ENCODE peak calls at places on chromosomes 5 and 9, in seven cellular contexts. B is GM13976, D is GM13977, J is left ventricle myocardium inferior, F is PC-3, H is IMR-90, S is body of pancreas. X is an unnamed sample.

GRCh38 chr9:136862849-136863622 is 3.1 kb downstream of the EDF1 start:
- DNase-seq in B (no peak), D (no peak), S (no peak), J (peak; percentile 8), H (no peak), F (no peak), X (no peak)

GRCh38 chr5:137316346-137316736 is 182.8 kb downstream of the SPOCK1 start:
- DNase-seq in J (no peak), D (no peak), F (peak; percentile 44), S (peak; percentile 44), B (no peak), H (peak; percentile 25), X (no peak)

GRCh38 chr9:134158753-134159392 is 5.5 kb downstream of the RNU6ATAC start:
- DNase-seq in D (no peak), B (no peak), S (no peak), J (no peak), F (no peak), H (no peak), X (no peak)

GRCh38 chr5:66829826-66830225 is 233.6 kb downstream of the MAST4 start:
- DNase-seq in S (no peak), F (peak; percentile 26), B (no peak), D (no peak), J (no peak), H (peak; percentile 8), X (no peak)

GRCh38 chr9:18705763-18706372 is 231.9 kb downstream of the ADAMTSL1 start:
- DNase-seq in J (no peak), H (no peak), S (no peak), F (no peak), B (no peak), D (no peak), X (no peak)

GRCh38 chr9:127977877-127978647 is 2.7 kb downstream of the EEIG1 start:
- DNase-seq in S (peak; percentile 71), H (peak; percentile 80), J (peak; percentile 70), B (no peak), F (peak; percentile 36), D (no peak), X (no peak)

GRCh38 chr9:91420471-91421021 is 3.1 kb downstream of the NFIL3 start:
- DNase-seq in D (no peak), J (no peak), S (no peak), B (no peak), H (peak; percentile 43), F (no peak), X (no peak)

GRCh38 chr5:169029661-169030274 is 271.2 kb downstream of the SLIT3 start:
- DNase-seq in B (no peak), S (no peak), H (no peak), D (no peak), J (no peak), F (no peak), X (no peak)

GRCh38 chr9:35232867-35233544 is 71.2 kb downstream of the UNC13B start:
- DNase-seq in J (no peak), H (no peak), F (no peak), S (no peak), B (no peak), D (no peak), X (no peak)

GRCh38 chr5:133247881-133248642 is 196.2 kb downstream of the HSPA4 start:
- DNase-seq in D (no peak), B (no peak), F (no peak), J (no peak), H (peak; percentile 49), S (peak; percentile 65), X (no peak)

GRCh38 chr9:18447131-18447530 is 26.8 kb upstream of the ADAMTSL1 start:
- DNase-seq in S (peak; percentile 15), B (no peak), H (no peak), J (no peak), F (peak; percentile 22), D (no peak), X (no peak)

GRCh38 chr9:93650448-93650847 is 74.1 kb downstream of the PHF2 start:
- DNase-seq in B (no peak), F (no peak), S (no peak), H (no peak), D (no peak), J (peak; percentile 12), X (no peak)

GRCh38 chr9:34545497-34545896 is 22.7 kb upstream of the ENHO start:
- DNase-seq in B (no peak), F (no peak), H (no peak), J (no peak), D (no peak), S (no peak), X (no peak)

GRCh38 chr9:137309368-137310189 is 7.5 kb upstream of the NRARP start:
- DNase-seq in F (no peak), D (no peak), H (no peak), S (peak; percentile 33), B (no peak), J (peak; percentile 11), X (no peak)

GRCh38 chr9:13847270-13847669 is 466.7 kb downstream of the NFIB start:
- DNase-seq in B (no peak), D (no peak), F (no peak), S (no peak), H (no peak), J (no peak), X (no peak)

GRCh38 chr9:36597412-36598178 is 24.9 kb downstream of the MELK start:
- DNase-seq in B (peak; percentile 47), J (no peak), S (no peak), H (peak; percentile 70), D (peak; percentile 38), F (peak; percentile 47), X (peak; percentile 25)

GRCh38 chr5:119322948-119323629 is 32.7 kb upstream of the TNFAIP8 start:
- DNase-seq in B (no peak), S (no peak), J (no peak), H (peak; percentile 52), F (no peak), D (no peak), X (no peak)

GRCh38 chr5:91598216-91598615 is 215.1 kb upstream of the ARRDC3 start:
- DNase-seq in B (no peak), F (no peak), S (peak; percentile 12), H (no peak), D (no peak), J (no peak), X (no peak)

GRCh38 chr5:177043958-177044357 is 21.5 kb downstream of the ZNF346 start:
- DNase-seq in B (no peak), S (no peak), H (no peak), D (no peak), F (no peak), J (no peak), X (no peak)

GRCh38 chr5:142722146-142722545 is 36.3 kb upstream of the FGF1 start:
- DNase-seq in D (no peak), F (no peak), S (no peak), B (no peak), J (no peak), H (peak; percentile 31), X (no peak)

GRCh38 chr9:116471093-116471906 is 215.8 kb upstream of the TRIM32 start:
- DNase-seq in D (no peak), H (peak; percentile 53), F (no peak), B (no peak), J (peak; percentile 21), S (peak; percentile 12), X (no peak)

GRCh38 chr5:150596313-150596712 is 44.1 kb upstream of the SYNPO start:
- DNase-seq in B (no peak), J (no peak), D (no peak), H (no peak), F (no peak), S (no peak), X (no peak)

GRCh38 chr5:43560128-43560527 is 3.3 kb upstream of the PAIP1 start:
- DNase-seq in S (no peak), H (peak; percentile 77), B (no peak), F (peak; percentile 23), J (no peak), D (no peak), X (no peak)

GRCh38 chr9:120730661-120731514 is 16.6 kb upstream of the MEGF9 start:
- DNase-seq in F (peak; percentile 95), H (peak; percentile 96), S (peak; percentile 40), D (no peak), J (peak; percentile 50), B (no peak), X (no peak)

GRCh38 chr9:120726484-120726883 is 12.2 kb upstream of the MEGF9 start:
- DNase-seq in H (no peak), J (no peak), S (no peak), B (no peak), D (no peak), F (no peak), X (no peak)

GRCh38 chr9:120734607-120735006 is 20.3 kb upstream of the MEGF9 start:
- DNase-seq in D (no peak), B (no peak), S (no peak), F (no peak), H (no peak), J (no peak), X (no peak)

GRCh38 chr9:120733190-120733589 is 18.9 kb upstream of the MEGF9 start:
- DNase-seq in F (no peak), J (peak; percentile 22), D (no peak), H (peak; percentile 80), B (no peak), S (peak; percentile 94), X (no peak)

GRCh38 chr9:120729796-120730195 is 15.5 kb upstream of the MEGF9 start:
- DNase-seq in H (no peak), S (no peak), B (no peak), D (no peak), J (no peak), F (peak; percentile 4), X (no peak)
- TF ChIP-seq CTCF in H (no peak), S (no peak), B (peak; percentile 9), D (peak; percentile 26), J (no peak), F (peak; percentile 34), X (no peak)

DNA sequence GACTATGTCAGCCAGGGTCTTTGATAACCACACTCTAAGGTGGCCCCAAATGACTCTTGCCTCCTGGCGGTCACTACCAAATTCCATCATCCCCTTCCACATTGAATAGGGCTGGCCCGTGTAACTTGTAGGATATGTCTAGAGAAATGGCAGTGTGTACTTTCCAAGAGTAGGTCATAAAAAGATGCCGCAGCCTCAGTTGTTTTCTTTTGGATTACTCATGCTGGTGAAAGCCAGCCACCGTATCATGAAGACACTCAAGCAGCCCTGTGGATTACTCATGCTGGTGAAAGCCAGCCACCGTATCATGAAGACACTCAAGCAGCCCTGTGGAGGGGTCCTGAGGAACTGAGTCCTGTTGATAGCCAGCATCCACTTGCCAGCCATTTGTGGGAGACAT is 172.0 kb upstream of the TBC1D2 start:
- DNase-seq in J (no peak), B (no peak), D (no peak), S (no peak), H (no peak), F (no peak), X (no peak)
- TF ChIP-seq CTCF in J (no peak), B (no peak), D (no peak), S (no peak), H (no peak), F (no peak), X (no peak)

GRCh38 chr9:123305879-123306278 is 37.5 kb upstream of the STRBP start:
- DNase-seq in S (no peak), J (no peak), D (no peak), F (no peak), B (no peak), H (no peak), X (no peak)
- TF ChIP-seq CTCF in S (no peak), J (no peak), D (no peak), F (no peak), B (no peak), H (no peak), X (no peak)

GRCh38 chr5:7589800-7590199 is 193.9 kb downstream of the ADCY2 start:
- DNase-seq in S (no peak), B (no peak), F (no peak), H (no peak), D (no peak), J (no peak), X (no peak)

GRCh38 chr5:7597058-7597457 is 201.1 kb downstream of the ADCY2 start:
- DNase-seq in D (no peak), H (no peak), F (peak; percentile 52), B (no peak), J (no peak), S (no peak), X (no peak)

GRCh38 chr5:7592910-7593309 is 197.0 kb downstream of the ADCY2 start:
- DNase-seq in J (no peak), H (no peak), D (no peak), S (peak; percentile 22), F (peak; percentile 29), B (no peak), X (no peak)
- TF ChIP-seq CTCF in J (no peak), H (no peak), D (peak; percentile 27), S (no peak), F (peak; percentile 67), B (no peak), X (peak; percentile 19)